ENCODE peak calls at places on chromosomes 4 and X, in ten cellular contexts. O is activated naive CD8-positive, alpha-beta T cell treated with anti-CD3 and anti-CD28 coated beads, Interleukin-2, amount 50 U/mL, for 24 hours; W is iPS DF 6.9; Q is GM23248; Z is NCI-H524; J is H9; K is ovary; C is Daoy; R is stimulated activated CD8-positive, alpha-beta memory T cell treated with anti-CD3 and anti-CD28 coated beads, Interleukin-7, amount 100 ng/mL, for 4 hours; D is H54. X is an unnamed sample.

GRCh38 chrX:40449396-40449795 is 131.4 kb upstream of the ATP6AP2 start:
- DNase-seq in J (no peak), C (no peak), Z (no peak), W (no peak), Q (no peak), R (no peak), D (no peak), K (no peak), O (no peak), X (no peak)

GRCh38 chrX:38796926-38797325 is 4.3 kb upstream of the MID1IP1 start:
- DNase-seq in R (no peak), D (no peak), Z (no peak), K (no peak), W (no peak), C (no peak), J (no peak), Q (peak; percentile 73), O (no peak), X (no peak)

GRCh38 chr4:6618386-6619115 is 21.9 kb upstream of the MRFAP1 start:
- DNase-seq in R (no peak), C (no peak), Z (no peak), W (no peak), J (no peak), D (no peak), O (no peak), K (no peak), Q (no peak), X (peak; percentile 81)

GRCh38 chrX:69029696-69030245 is 135.5 kb downstream of the PJA1 start:
- DNase-seq in K (no peak), Z (no peak), D (no peak), J (no peak), R (no peak), W (no peak), O (no peak), C (no peak), Q (no peak), X (no peak)

GRCh38 chr4:64341711-64342110 is 67.5 kb downstream of the TECRL start:
- DNase-seq in C (no peak), K (no peak), O (no peak), Q (no peak), R (no peak), W (no peak), Z (peak; percentile 94), D (no peak), J (no peak), X (no peak)

GRCh38 chr4:63036159-63036866 is 1372.9 kb downstream of the TECRL start:
- DNase-seq in D (no peak), K (no peak), Q (no peak), W (no peak), Z (no peak), J (no peak), O (no peak), C (no peak), R (no peak), X (no peak)

GRCh38 chr4:74117024-74117534 is 18.1 kb upstream of the CXCL2 start:
- DNase-seq in Z (no peak), C (peak; percentile 81), O (no peak), Q (peak; percentile 98), W (no peak), R (no peak), J (no peak), D (no peak), K (peak; percentile 69), X (no peak)

GRCh38 chr4:41611881-41612871 is 74.2 kb downstream of the LIMCH1 start:
- DNase-seq in R (no peak), C (peak; percentile 75), Q (peak; percentile 60), W (no peak), J (peak; percentile 36), K (peak; percentile 34), D (peak; percentile 17), Z (peak; percentile 37), O (no peak), X (no peak)

GRCh38 chrX:71652405-71652804 is 14.9 kb upstream of the LOC101059915 start:
- DNase-seq in C (peak; percentile 32), W (peak; percentile 13), O (peak; percentile 52), Q (peak; percentile 67), R (peak; percentile 19), D (peak; percentile 40), Z (peak; percentile 51), J (no peak), K (peak; percentile 52), X (no peak)

GRCh38 chr4:6443035-6444023 is 29.1 kb downstream of the PPP2R2C start:
- DNase-seq in R (no peak), C (peak; percentile 58), J (no peak), D (no peak), Z (peak; percentile 96), Q (no peak), K (no peak), W (no peak), O (no peak), X (no peak)

GRCh38 chr4:150021483-150021882 is 56.8 kb upstream of the DCLK2 start:
- DNase-seq in R (no peak), C (no peak), D (no peak), Z (no peak), J (no peak), K (no peak), O (no peak), Q (no peak), W (no peak), X (no peak)

GRCh38 chr4:163251204-163251603 is 81.2 kb downstream of the NPY1R start:
- DNase-seq in W (no peak), J (peak; percentile 41), C (no peak), O (no peak), Q (peak; percentile 1), R (no peak), K (no peak), Z (peak; percentile 17), D (no peak), X (no peak)

GRCh38 chrX:3044671-3045070 is 3.4 kb downstream of the ARSF start:
- DNase-seq in O (no peak), W (no peak), K (no peak), R (no peak), D (no peak), Z (no peak), C (no peak), Q (no peak), J (no peak), X (no peak)

GRCh38 chr4:16573744-16574143 is 324.7 kb downstream of the LDB2 start:
- DNase-seq in D (no peak), K (peak; percentile 68), Z (no peak), O (no peak), W (no peak), R (no peak), C (peak; percentile 70), Q (peak; percentile 91), J (no peak), X (no peak)

GRCh38 chr4:7664106-7664505 is 229.4 kb upstream of the PSAPL1 start:
- DNase-seq in O (no peak), D (no peak), J (no peak), R (no peak), Z (no peak), C (no peak), Q (no peak), K (no peak), W (no peak), X (peak; percentile 80)

GRCh38 chrX:139826065-139827044 is 106.5 kb downstream of the ATP11C start:
- DNase-seq in Q (peak; percentile 68), J (no peak), W (no peak), O (no peak), Z (no peak), R (no peak), C (peak; percentile 3), D (no peak), K (no peak), X (no peak)

GRCh38 chrX:155028749-155029360 is 2.2 kb downstream of the FUNDC2 start:
- DNase-seq in W (no peak), R (no peak), Q (peak; percentile 60), D (no peak), K (no peak), C (peak; percentile 1), Z (no peak), O (no peak), J (no peak), X (no peak)

GRCh38 chr4:153131478-153132069 is 72.7 kb upstream of the TRIM2 start:
- DNase-seq in R (no peak), O (no peak), C (no peak), J (no peak), D (no peak), W (no peak), Q (peak; percentile 73), K (no peak), Z (peak; percentile 76), X (no peak)

GRCh38 chr4:150799207-150799606 is 215.9 kb downstream of the LRBA start:
- DNase-seq in K (no peak), W (no peak), J (no peak), O (no peak), Q (no peak), Z (no peak), D (no peak), C (no peak), R (no peak), X (no peak)

GRCh38 chr4:77306496-77306895 is 149.5 kb downstream of the CCNG2 start:
- DNase-seq in C (no peak), K (no peak), W (no peak), J (no peak), D (no peak), R (no peak), Q (no peak), O (no peak), Z (no peak), X (no peak)

GRCh38 chr4:115213705-115214104 is 100.3 kb upstream of the NDST4 start:
- DNase-seq in K (no peak), Z (no peak), D (no peak), W (no peak), R (no peak), J (no peak), O (no peak), C (no peak), Q (no peak), X (no peak)

GRCh38 chrX:15761564-15762191 is 23.6 kb downstream of the CA5B start:
- DNase-seq in D (no peak), Q (peak; percentile 44), R (no peak), C (peak; percentile 6), W (no peak), Z (peak; percentile 48), O (peak; percentile 25), K (no peak), J (peak; percentile 60), X (no peak)

GRCh38 chr4:10354746-10355145 is 102.5 kb downstream of the ZNF518B start:
- DNase-seq in K (no peak), C (no peak), Q (no peak), W (no peak), Z (no peak), O (no peak), R (no peak), J (no peak), D (no peak), X (no peak)

GRCh38 chrX:116961872-116962582 is 499.3 kb upstream of the CT83 start:
- DNase-seq in R (no peak), K (no peak), J (peak; percentile 67), D (no peak), W (no peak), Z (peak; percentile 15), C (no peak), Q (peak; percentile 43), O (no peak), X (no peak)

GRCh38 chr4:21191304-21191703 is 491.0 kb downstream of the PACRGL start:
- DNase-seq in R (no peak), D (no peak), O (no peak), C (no peak), K (no peak), Z (no peak), J (no peak), W (no peak), Q (no peak), X (no peak)

GRCh38 chr4:150123982-150124670 is 45.9 kb downstream of the DCLK2 start:
- DNase-seq in O (no peak), D (no peak), J (no peak), Q (no peak), R (no peak), K (no peak), C (no peak), W (no peak), Z (no peak), X (no peak)

GRCh38 chr4:169136796-169137554 is 126.9 kb upstream of the CBR4 start:
- DNase-seq in O (no peak), C (no peak), Z (no peak), R (no peak), K (no peak), J (no peak), D (no peak), Q (no peak), W (no peak), X (no peak)

GRCh38 chr4:101981756-101982155 is 191.2 kb downstream of the BANK1 start:
- DNase-seq in J (no peak), D (no peak), Q (no peak), W (no peak), R (no peak), O (no peak), K (no peak), C (no peak), Z (no peak), X (no peak)

X was measured in chondrocyte.